ENCODE peak calls at places on chromosomes 7 and 10, in five cellular contexts. D is AG20443, N is esophagus squamous epithelium, W is WTC11, E is A549. R is an unnamed sample.

GRCh38 chr7:140810830-140811556 is 113.7 kb downstream of the BRAF start:
- DNase-seq in N (no peak), D (peak; percentile 67), W (peak; percentile 52), E (peak; percentile 75), R (peak; percentile 72)

GRCh38 chr7:2566890-2567662 is 8.3 kb downstream of the IQCE start:
- DNase-seq in W (no peak), D (no peak), N (no peak), E (no peak), R (no peak)

GRCh38 chr10:114682121-114682520 is 24.0 kb upstream of the ABLIM1 start:
- DNase-seq in D (no peak), N (no peak), E (no peak), W (no peak), R (no peak)

GRCh38 chr10:47423476-47423875 is 39.4 kb upstream of the ZNF488 start:
- DNase-seq in W (no peak), E (no peak), N (no peak), D (peak; percentile 7), R (peak; percentile 18)

GRCh38 chr10:20034732-20035131 is 218.5 kb downstream of the PLXDC2 start:
- DNase-seq in E (no peak), D (no peak), N (no peak), W (no peak), R (peak; percentile 81)

GRCh38 chr7:148940702-148941597 is 56.9 kb upstream of the EZH2 start:
- DNase-seq in E (peak; percentile 88), D (peak; percentile 92), N (peak; percentile 24), W (peak; percentile 62), R (peak; percentile 83)

GRCh38 chr7:53245721-53246120 is 210.3 kb downstream of the POM121L12 start:
- DNase-seq in E (no peak), D (no peak), N (no peak), W (no peak), R (no peak)

GRCh38 chr7:128031901-128032604 is 816 bp upstream of the LRRC4 start:
- DNase-seq in E (no peak), W (peak; percentile 56), D (peak; percentile 91), N (no peak), R (peak; percentile 92)

GRCh38 chr10:103181244-103181643 is 11.8 kb downstream of the NT5C2 start:
- DNase-seq in W (no peak), E (no peak), D (no peak), N (no peak), R (no peak)

GRCh38 chr7:47190462-47190861 is 391.4 kb downstream of the TNS3 start:
- DNase-seq in E (no peak), W (no peak), N (no peak), D (no peak), R (no peak)